ENCODE peak calls at places on chromosomes 16 and 17, in eight cellular contexts. N, J, T, M, W, D, O and L are unnamed samples.

GRCh38 chr17:15236281-15237105 is 28.6 kb downstream of the PMP22 start:
- DNase-seq in N (no peak), J (no peak), T (no peak), M (no peak), W (no peak), D (no peak), O (no peak), L (no peak)

GRCh38 chr17:75590849-75591721 is 3.5 kb downstream of the MYO15B start:
- DNase-seq in N (no peak), J (no peak), T (no peak), M (no peak), W (no peak), D (no peak), O (no peak), L (no peak)

GRCh38 chr16:12150600-12150999 is 174.1 kb downstream of the SNX29 start:
- DNase-seq in N (no peak), J (no peak), T (no peak), M (no peak), W (no peak), D (no peak), O (no peak), L (no peak)

GRCh38 chr17:37291351-37291750 is 84.4 kb upstream of the C17orf78 start:
- DNase-seq in N (no peak), J (no peak), T (no peak), M (no peak), W (no peak), D (no peak), O (no peak), L (no peak)

GRCh38 chr17:78868391-78868790 is 27.8 kb upstream of the USP36 start:
- DNase-seq in N (no peak), J (no peak), T (no peak), M (no peak), W (no peak), D (peak), O (no peak), L (no peak)

GRCh38 chr17:31564883-31565297 is 173.4 kb downstream of the RAB11FIP4 start:
- DNase-seq in N (peak), J (no peak), T (no peak), M (no peak), W (no peak), D (no peak), O (no peak), L (no peak)

GRCh38 chr17:32970281-32970680 is 21.4 kb upstream of the SPACA3 start:
- DNase-seq in N (peak), J (no peak), T (no peak), M (peak), W (no peak), D (peak), O (no peak), L (no peak)

GRCh38 chr16:85755929-85756768 is 5.3 kb upstream of the C16orf74 start:
- DNase-seq in N (no peak), J (no peak), T (no peak), M (no peak), W (no peak), D (no peak), O (no peak), L (no peak)

GRCh38 chr16:27080870-27081269 is 14.1 kb downstream of the C16orf82 start:
- DNase-seq in N (no peak), J (no peak), T (no peak), M (no peak), W (no peak), D (no peak), O (no peak), L (no peak)

GRCh38 chr17:82782657-82783207 is 30.9 kb downstream of the TBCD start:
- DNase-seq in N (no peak), J (no peak), T (no peak), M (no peak), W (no peak), D (no peak), O (no peak), L (no peak)

GRCh38 chr16:74281285-74281684 is 15.3 kb upstream of the PSMD7 start:
- DNase-seq in N (no peak), J (no peak), T (no peak), M (no peak), W (no peak), D (no peak), O (no peak), L (no peak)

GRCh38 chr17:42276359-42276608 is at the start of gene STAT5B:
- DNase-seq in N (peak), J (peak), T (peak), M (peak), W (no peak), D (no peak), O (no peak), L (peak)

GRCh38 chr17:45430006-45430737 is 2.5 kb downstream of the ARHGAP27 start:
- DNase-seq in N (no peak), J (no peak), T (no peak), M (no peak), W (no peak), D (no peak), O (no peak), L (no peak)

GRCh38 chr16:66905633-66906539 is 12.8 kb downstream of the CDH16 start:
- DNase-seq in N (peak), J (no peak), T (no peak), M (peak), W (no peak), D (no peak), O (no peak), L (peak)

GRCh38 chr16:81597079-81597658 is 152.6 kb downstream of the CMIP start:
- DNase-seq in N (no peak), J (no peak), T (no peak), M (no peak), W (no peak), D (no peak), O (no peak), L (no peak)

GRCh38 chr16:86865866-86866675 is 287.7 kb downstream of the FOXL1 start:
- DNase-seq in N (peak), J (no peak), T (no peak), M (no peak), W (no peak), D (no peak), O (no peak), L (no peak)

GRCh38 chr17:76452102-76452645 is 778 bp downstream of the UBE2O start:
- DNase-seq in N (no peak), J (no peak), T (no peak), M (no peak), W (no peak), D (no peak), O (no peak), L (no peak)

GRCh38 chr17:66717680-66718079 is 117.2 kb upstream of the CACNG5 start:
- DNase-seq in N (peak), J (no peak), T (no peak), M (no peak), W (no peak), D (no peak), O (no peak), L (no peak)

GRCh38 chr16:84641643-84642358 is 6.5 kb upstream of the KLHL36 start:
- DNase-seq in N (no peak), J (no peak), T (no peak), M (no peak), W (no peak), D (no peak), O (no peak), L (no peak)

GRCh38 chr17:3935140-3935542 is 18.9 kb upstream of the P2RX1 start:
- DNase-seq in N (peak), J (no peak), T (no peak), M (no peak), W (peak), D (no peak), O (no peak), L (no peak)

GRCh38 chr16:30678586-30678970 is 20.3 kb downstream of the FBRS start:
- DNase-seq in N (no peak), J (no peak), T (no peak), M (no peak), W (no peak), D (no peak), O (no peak), L (no peak)

GRCh38 chr16:27816561-27816960 is 247.0 kb downstream of the GSG1L start:
- DNase-seq in N (no peak), J (no peak), T (no peak), M (no peak), W (no peak), D (no peak), O (no peak), L (no peak)

GRCh38 chr16:30985401-30986128 is 558 bp downstream of the HSD3B7 start:
- DNase-seq in N (peak), J (no peak), T (no peak), M (no peak), W (peak), D (no peak), O (no peak), L (no peak)

GRCh38 chr16:89137666-89138512 is 33.7 kb upstream of the CDH15 start:
- DNase-seq in N (no peak), J (no peak), T (no peak), M (no peak), W (no peak), D (no peak), O (no peak), L (no peak)

GRCh38 chr17:19996502-19996901 is 12.7 kb upstream of the SPECC1 start:
- DNase-seq in N (no peak), J (no peak), T (no peak), M (no peak), W (peak), D (no peak), O (no peak), L (no peak)

GRCh38 chr17:8068736-8069586 is 18.6 kb downstream of the ALOX12B start:
- DNase-seq in N (no peak), J (no peak), T (no peak), M (no peak), W (no peak), D (no peak), O (no peak), L (no peak)